ENCODE peak calls at places on chromosomes 3 and 15, in nine cellular contexts. B is Peyer's patch, I is thyroid gland, N is tibial nerve, P is right lobe of liver, W is stomach, L is adrenal gland, M is IMR-90, U is uterus. X is an unnamed sample.

GRCh38 chr3:55128201-55128870 is 200.5 kb upstream of the LRTM1 start:
- DNase-seq in B (no peak), I (no peak), N (no peak), P (no peak), W (no peak), L (no peak), M (peak; percentile 28), U (no peak), X (no peak)

GRCh38 chr3:38454179-38454883 is 641 bp downstream of the ACVR2B start:
- DNase-seq in B (peak; percentile 84), I (peak; percentile 44), N (no peak), P (peak; percentile 68), W (peak; percentile 65), L (peak; percentile 72), M (peak; percentile 13), U (peak; percentile 38), X (no peak)

GRCh38 chr15:50135123-50135541 is 16.1 kb upstream of the ATP8B4 start:
- DNase-seq in B (no peak), I (no peak), N (no peak), P (no peak), W (no peak), L (no peak), M (peak; percentile 10), U (no peak), X (no peak)

GRCh38 chr3:129625071-129625874 is 18.8 kb upstream of the PLXND1 start:
- DNase-seq in B (no peak), I (no peak), N (no peak), P (no peak), W (no peak), L (peak; percentile 52), M (no peak), U (peak; percentile 32), X (peak; percentile 61)

GRCh38 chr3:36677331-36678007 is 86.9 kb downstream of the DCLK3 start:
- DNase-seq in B (no peak), I (no peak), N (no peak), P (no peak), W (no peak), L (no peak), M (peak; percentile 90), U (no peak), X (no peak)

GRCh38 chr15:97870771-97871170 is 89.7 kb upstream of the ARRDC4 start:
- DNase-seq in B (no peak), I (no peak), N (no peak), P (no peak), W (no peak), L (no peak), M (no peak), U (no peak), X (no peak)

GRCh38 chr3:43181202-43181910 is 75.5 kb upstream of the POMGNT2 start:
- DNase-seq in B (peak; percentile 76), I (no peak), N (no peak), P (no peak), W (no peak), L (no peak), M (no peak), U (no peak), X (no peak)

GRCh38 chr3:132652640-132653270 is 6.9 kb downstream of the ACAD11 start:
- DNase-seq in B (no peak), I (no peak), N (no peak), P (no peak), W (no peak), L (no peak), M (peak; percentile 33), U (no peak), X (no peak)

GRCh38 chr3:193798097-193798496 is 205.1 kb downstream of the OPA1 start:
- DNase-seq in B (no peak), I (no peak), N (no peak), P (no peak), W (no peak), L (peak; percentile 21), M (no peak), U (no peak), X (no peak)

GRCh38 chr15:39553947-39554731 is 26.7 kb upstream of the THBS1 start:
- DNase-seq in B (no peak), I (peak; percentile 8), N (no peak), P (no peak), W (no peak), L (no peak), M (no peak), U (no peak), X (no peak)

GRCh38 chr3:20046556-20046955 is 6.3 kb downstream of the KAT2B start:
- DNase-seq in B (no peak), I (no peak), N (no peak), P (no peak), W (no peak), L (no peak), M (no peak), U (no peak), X (no peak)

GRCh38 chr3:128227507-128227906 is 74.2 kb downstream of the EEFSEC start:
- DNase-seq in B (no peak), I (no peak), N (no peak), P (no peak), W (no peak), L (no peak), M (no peak), U (no peak), X (no peak)

GRCh38 chr15:96629501-96629900 is 299.0 kb downstream of the NR2F2 start:
- DNase-seq in B (no peak), I (no peak), N (peak; percentile 31), P (no peak), W (peak; percentile 60), L (peak; percentile 56), M (no peak), U (peak; percentile 60), X (peak; percentile 32)

GRCh38 chr3:133930341-133930933 is 34.8 kb upstream of the RAB6B start:
- DNase-seq in B (no peak), I (peak; percentile 28), N (no peak), P (no peak), W (no peak), L (no peak), M (peak; percentile 81), U (no peak), X (no peak)

GRCh38 chr3:71219744-71220638 is 363.5 kb downstream of the FOXP1 start:
- DNase-seq in B (no peak), I (peak; percentile 58), N (no peak), P (no peak), W (no peak), L (no peak), M (no peak), U (no peak), X (no peak)

GRCh38 chr3:197959500-197959890 is 522 bp upstream of the LMLN start:
- DNase-seq in B (no peak), I (no peak), N (no peak), P (no peak), W (no peak), L (no peak), M (no peak), U (no peak), X (no peak)
- H3K4me3 ChIP-seq in B (peak overlapping the region; percentile 86), I (peak overlapping the region; percentile 1), N (peak overlapping the region; percentile 92), P (peak overlapping the region; percentile 71), W (peak overlapping the region; percentile 80), L (no peak overlapping the region), M (peak overlapping the region; percentile 37), U (peak overlapping the region; percentile 94), X (peak overlapping the region; percentile 85)

GRCh38 chr3:10279384-10280176 is 13.2 kb downstream of the GHRL start:
- DNase-seq in B (no peak), I (no peak), N (no peak), P (no peak), W (no peak), L (no peak), M (no peak), U (no peak), X (no peak)
- H3K36me3 ChIP-seq in B (peaks cover 76% of the 10 kb centered on the region), I (peaks cover 22% of the 10 kb centered on the region), N (peaks cover 29% of the 10 kb centered on the region), P (peaks cover 5% of the 10 kb centered on the region), W (peaks cover 85% of the 10 kb centered on the region), L (peaks cover 66% of the 10 kb centered on the region), M (peaks cover 42% of the 10 kb centered on the region), U (no peaks in the 10 kb centered on the region), X (no peaks in the 10 kb centered on the region)

GRCh38 chr3:88058322-88058592 is 548 bp downstream of the CGGBP1 start:
- DNase-seq in B (no peak), I (no peak), N (peak; percentile 22), P (no peak), W (no peak), L (no peak), M (no peak), U (no peak), X (no peak)

GRCh38 chr3:88057650-88058321 is 1.0 kb downstream of the CGGBP1 start:
- DNase-seq in B (no peak), I (no peak), N (peak; percentile 8), P (no peak), W (no peak), L (no peak), M (peak; percentile 20), U (no peak), X (no peak)

GRCh38 chr3:88059380-88060160 is 515 bp downstream of the ZNF654 start:
- DNase-seq in B (no peak), I (peak; percentile 21), N (peak; percentile 21), P (peak; percentile 50), W (no peak), L (no peak), M (no peak), U (peak; percentile 24), X (no peak)

GRCh38 chr3:88061749-88062148 is 2.7 kb downstream of the ZNF654 start:
- DNase-seq in B (no peak), I (no peak), N (no peak), P (no peak), W (no peak), L (no peak), M (no peak), U (no peak), X (no peak)

DNA sequence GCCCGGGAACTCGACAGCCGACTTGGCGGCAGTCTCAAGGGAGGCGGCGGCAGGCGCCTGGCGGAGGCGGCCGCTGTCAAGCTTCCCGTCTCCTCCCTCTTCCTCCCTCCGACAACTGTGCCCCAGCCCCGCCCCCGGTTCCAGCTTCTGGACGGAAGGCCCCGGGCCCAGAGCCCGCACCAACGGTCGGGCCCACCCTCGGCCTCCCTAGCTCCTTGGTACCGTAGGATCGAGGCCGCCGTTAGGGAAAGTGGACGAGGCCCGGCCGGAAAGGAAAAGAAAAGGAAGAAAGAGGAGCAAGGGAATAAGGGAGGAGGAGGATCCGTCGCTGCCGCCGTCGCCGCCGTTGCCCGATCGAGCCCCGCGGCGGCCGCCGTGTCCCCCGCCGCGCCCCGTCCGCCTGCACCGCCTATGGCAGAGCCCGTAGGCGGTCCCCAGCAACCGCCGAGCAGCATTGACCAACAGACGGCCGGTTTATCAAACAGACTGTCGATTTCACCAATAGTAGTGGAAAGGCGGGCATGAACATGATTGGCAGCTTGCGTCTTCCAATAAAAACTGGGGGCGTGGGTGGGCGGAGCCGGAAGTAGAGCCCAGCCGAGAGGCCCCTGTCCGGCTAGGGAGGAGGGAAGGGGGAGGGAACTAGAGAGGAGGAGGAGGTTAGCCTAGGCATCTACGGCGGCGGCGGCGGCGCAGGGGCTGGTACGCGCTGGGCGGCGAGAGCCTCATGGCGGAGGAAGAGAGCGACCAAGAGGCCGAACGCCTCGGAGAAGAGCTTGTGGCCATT is at the start of the genes CGGBP1 and ZNF654:
- DNase-seq in B (peak; percentile 99), I (peak; percentile 98), N (peak; percentile 99), P (peak; percentile 98), W (peak; percentile 98), L (peak; percentile 100), M (peak; percentile 99), U (peak; percentile 99), X (peak; percentile 98)
- TF ChIP-seq POLR2A in B (peak; percentile 66), I (peak; percentile 64), N (peak; percentile 88), P (peak; percentile 91), W (no peak), L (peak; percentile 93), M (peak; percentile 90), U (peak; percentile 82), X (peak; percentile 20)

DNA sequence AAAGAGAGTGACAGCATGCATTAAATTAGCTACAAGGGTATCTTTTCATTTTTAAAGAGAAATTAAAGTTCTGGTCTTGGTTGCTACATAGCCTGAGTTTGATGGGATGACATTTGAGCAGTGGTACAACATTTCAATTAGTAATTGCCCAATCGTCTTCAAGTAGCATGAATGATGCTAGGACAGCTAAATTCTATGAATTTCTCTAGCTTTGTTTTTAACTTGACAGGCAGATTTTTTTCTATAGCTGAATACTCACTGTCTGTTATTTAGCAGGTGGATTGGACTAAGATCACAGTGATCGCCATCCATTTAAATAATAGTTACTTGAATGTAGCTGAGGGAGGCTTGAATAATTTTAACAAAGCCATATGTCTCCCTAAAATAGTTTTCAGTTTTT is 162.2 kb downstream of the OXSM start:
- DNase-seq in B (no peak), I (no peak), N (no peak), P (no peak), W (no peak), L (no peak), M (no peak), U (no peak), X (no peak)
- H3K4me3 ChIP-seq in B (no peak overlapping the region), I (no peak overlapping the region), N (no peak overlapping the region), P (no peak overlapping the region), W (no peak overlapping the region), L (no peak overlapping the region), M (no peak overlapping the region), U (no peak overlapping the region), X (no peak overlapping the region)